ENCODE peak calls at places on chromosomes 12 and 14, in ten cellular contexts. K is T-helper 2 cell; O is AG08396; X is DMS53; N is stimulated activated CD8-positive, alpha-beta memory T cell treated with anti-CD3 and anti-CD28 coated beads, Interleukin-15, amount 100 ng/mL, for 24 hours; S is AML-193; T is small intestine; C is EL; Z is NCI-H1092 treated with DMSO at 0.1 percent for 48 hours; H is epithelial cell of esophagus. G is an unnamed sample.

GRCh38 chr12:53751336-53752191 is at the start of gene CISTR:
- DNase-seq in K (no peak), S (peak), T (no peak), N (no peak), Z (peak), X (peak), C (no peak), O (no peak), H (no peak), G (peak)

GRCh38 chr12:26177303-26177702 is 18.1 kb upstream of the SSPN start:
- DNase-seq in T (peak), Z (no peak), S (no peak), X (peak), H (peak), O (no peak), C (no peak), K (no peak), N (no peak), G (peak)

GRCh38 chr12:104630230-104630670 is 173.5 kb downstream of the CHST11 start:
- DNase-seq in T (no peak), N (no peak), Z (peak), O (no peak), H (no peak), C (no peak), K (no peak), S (no peak), X (no peak), G (no peak)

GRCh38 chr12:116466536-116466935 is 92.6 kb upstream of the MAP1LC3B2 start:
- DNase-seq in C (peak), T (no peak), K (no peak), H (peak), N (no peak), Z (no peak), S (no peak), O (no peak), X (no peak), G (peak)

GRCh38 chr14:100303179-100303578 is 3.1 kb downstream of the SLC25A29 start:
- DNase-seq in O (peak), T (no peak), C (peak), S (peak), Z (no peak), N (no peak), X (peak), H (no peak), K (no peak), G (no peak)

GRCh38 chr12:106254724-106255123 is 6.9 kb upstream of the CKAP4 start:
- DNase-seq in O (no peak), X (no peak), T (no peak), Z (no peak), C (no peak), N (no peak), H (no peak), S (no peak), K (no peak), G (no peak)

GRCh38 chr14:38500125-38500524 is 244.2 kb upstream of the CLEC14A start:
- DNase-seq in T (no peak), N (no peak), K (no peak), S (no peak), H (no peak), X (no peak), Z (no peak), O (no peak), C (peak), G (no peak)

GRCh38 chr12:80769553-80770140 is 52.9 kb downstream of the MYF5 start:
- DNase-seq in T (no peak), H (no peak), S (no peak), N (no peak), K (no peak), X (no peak), Z (no peak), O (no peak), C (no peak), G (no peak)

GRCh38 chr14:91374897-91375747 is 42.5 kb downstream of the CCDC88C start:
- DNase-seq in K (no peak), T (no peak), N (no peak), O (no peak), H (no peak), X (peak), Z (peak), C (no peak), S (no peak), G (no peak)

GRCh38 chr12:106114084-106115068 is 24.4 kb downstream of the NUAK1 start:
- DNase-seq in S (no peak), K (no peak), C (no peak), N (no peak), X (no peak), T (no peak), O (no peak), H (peak), Z (no peak), G (no peak)

GRCh38 chr12:49010092-49010668 is 8.4 kb downstream of the PRKAG1 start:
- DNase-seq in T (no peak), Z (no peak), H (no peak), X (no peak), S (no peak), N (no peak), C (no peak), O (no peak), K (no peak), G (no peak)

GRCh38 chr14:94682061-94682516 is 69.9 kb downstream of the SERPINA3 start:
- DNase-seq in H (no peak), N (no peak), K (no peak), C (no peak), Z (no peak), T (no peak), X (no peak), S (no peak), O (no peak), G (no peak)

GRCh38 chr14:56290195-56290594 is 172.0 kb downstream of the PELI2 start:
- DNase-seq in H (no peak), C (no peak), S (no peak), K (no peak), Z (no peak), X (no peak), N (no peak), O (no peak), T (no peak), G (no peak)

GRCh38 chr12:104750061-104750460 is 208.0 kb downstream of the SLC41A2 start:
- DNase-seq in C (peak), N (no peak), X (peak), T (no peak), K (no peak), H (peak), O (peak), S (peak), Z (no peak), G (no peak)

GRCh38 chr12:14993117-14993516 is 20.3 kb downstream of the PDE6H start:
- DNase-seq in S (no peak), O (no peak), C (no peak), K (no peak), H (no peak), X (no peak), T (no peak), N (no peak), Z (no peak), G (no peak)

GRCh38 chr14:70665448-70666363 is 24.0 kb downstream of the TTC9 start:
- DNase-seq in K (no peak), H (peak), O (no peak), T (peak), X (peak), C (peak), N (no peak), S (no peak), Z (peak), G (peak)

GRCh38 chr14:95516554-95517209 is at the start of gene SYNE3:
- DNase-seq in N (no peak), C (peak), H (peak), X (peak), S (no peak), O (peak), T (peak), Z (no peak), K (peak), G (peak)

GRCh38 chr14:69612759-69613145 is 1.4 kb downstream of the SUSD6 start:
- DNase-seq in Z (peak), T (no peak), O (no peak), X (no peak), S (no peak), N (no peak), C (peak), H (peak), K (no peak), G (no peak)

GRCh38 chr14:85058170-85058569 is 471.8 kb upstream of the FLRT2 start:
- DNase-seq in N (no peak), C (no peak), O (no peak), Z (no peak), T (no peak), H (peak), X (no peak), K (no peak), S (no peak), G (no peak)

GRCh38 chr12:116121453-116121871 is 156.0 kb downstream of the MED13L start:
- DNase-seq in N (no peak), S (no peak), O (no peak), X (no peak), Z (no peak), K (no peak), C (peak), T (no peak), H (peak), G (no peak)

GRCh38 chr14:88849717-88850116 is 25.3 kb downstream of the TTC8 start:
- DNase-seq in O (no peak), H (peak), N (no peak), Z (no peak), C (no peak), X (no peak), K (no peak), S (peak), T (no peak), G (no peak)

GRCh38 chr14:51448831-51449665 is 202.7 kb upstream of the FRMD6 start:
- DNase-seq in Z (no peak), S (no peak), K (no peak), N (no peak), O (peak), T (peak), H (peak), C (peak), X (peak), G (no peak)

GRCh38 chr14:65228436-65228835 is 126.1 kb upstream of the MAX start:
- DNase-seq in N (no peak), H (no peak), Z (no peak), X (no peak), C (no peak), O (no peak), T (no peak), S (no peak), K (no peak), G (no peak)

GRCh38 chr12:49014547-49014946 is 4.0 kb downstream of the PRKAG1 start:
- DNase-seq in H (peak), T (no peak), N (no peak), Z (no peak), K (no peak), S (no peak), C (peak), X (no peak), O (no peak), G (no peak)

GRCh38 chr14:90060965-90061848 is 587 bp upstream of the KCNK13 start:
- DNase-seq in O (peak), N (no peak), T (no peak), X (peak), K (no peak), Z (no peak), S (no peak), H (no peak), C (no peak), G (no peak)

GRCh38 chr14:50362791-50363733 is 33.6 kb downstream of the CDKL1 start:
- DNase-seq in X (no peak), O (peak), Z (no peak), T (no peak), C (no peak), S (no peak), K (no peak), N (no peak), H (no peak), G (no peak)

GRCh38 chr12:27751386-27752047 is 28.5 kb upstream of the KLHL42 start:
- DNase-seq in O (no peak), S (no peak), H (peak), C (no peak), K (no peak), Z (no peak), T (peak), X (peak), N (no peak), G (peak)